ENCODE peak calls at places on chromosomes 6 and 20, in four cellular contexts. A is H1, K is K562, E is HCT116. D is an unnamed sample.

GRCh38 chr6:79874531-79875132 is 72.7 kb downstream of the ELOVL4 start:
- DNase-seq in K (no peak), E (no peak), A (no peak), D (no peak)

GRCh38 chr6:1542335-1542734 is 67.4 kb upstream of the FOXC1 start:
- DNase-seq in E (no peak), K (no peak), A (no peak), D (no peak)

GRCh38 chr6:161631676-161632194 is 357.9 kb upstream of the AGPAT4 start:
- DNase-seq in A (no peak), E (no peak), K (no peak), D (no peak)

GRCh38 chr6:90294989-90295853 is 1.4 kb downstream of the BACH2 start:
- DNase-seq in E (no peak), A (no peak), K (peak; percentile 31), D (no peak)

GRCh38 chr6:112967974-112968373 is 620.8 kb downstream of the RFPL4B start:
- DNase-seq in E (no peak), K (no peak), A (no peak), D (no peak)

GRCh38 chr20:2285193-2285592 is 10.6 kb upstream of the TGM3 start:
- DNase-seq in A (no peak), K (no peak), E (no peak), D (no peak)

GRCh38 chr20:33005132-33005566 is 916 bp upstream of the SUN5 start:
- DNase-seq in A (no peak), E (peak; percentile 6), K (peak; percentile 53), D (no peak)

GRCh38 chr6:119349341-119350201 is at the start of gene MAN1A1:
- DNase-seq in K (peak; percentile 99), A (peak; percentile 36), E (peak; percentile 56), D (no peak)

GRCh38 chr6:167898673-167899311 is 72.1 kb downstream of the AFDN start:
- DNase-seq in E (no peak), A (no peak), K (peak; percentile 27), D (no peak)

GRCh38 chr6:82908661-82909060 is 157.0 kb downstream of the UBE3D start:
- DNase-seq in A (no peak), K (no peak), E (no peak), D (no peak)

GRCh38 chr20:50690562-50690978 is 772 bp downstream of the RIPOR3 start:
- DNase-seq in K (no peak), E (no peak), A (no peak), D (no peak)
- TF ChIP-seq ZNF274 in K (no peak), E (no peak), A (no peak), D (no peak)

DNA sequence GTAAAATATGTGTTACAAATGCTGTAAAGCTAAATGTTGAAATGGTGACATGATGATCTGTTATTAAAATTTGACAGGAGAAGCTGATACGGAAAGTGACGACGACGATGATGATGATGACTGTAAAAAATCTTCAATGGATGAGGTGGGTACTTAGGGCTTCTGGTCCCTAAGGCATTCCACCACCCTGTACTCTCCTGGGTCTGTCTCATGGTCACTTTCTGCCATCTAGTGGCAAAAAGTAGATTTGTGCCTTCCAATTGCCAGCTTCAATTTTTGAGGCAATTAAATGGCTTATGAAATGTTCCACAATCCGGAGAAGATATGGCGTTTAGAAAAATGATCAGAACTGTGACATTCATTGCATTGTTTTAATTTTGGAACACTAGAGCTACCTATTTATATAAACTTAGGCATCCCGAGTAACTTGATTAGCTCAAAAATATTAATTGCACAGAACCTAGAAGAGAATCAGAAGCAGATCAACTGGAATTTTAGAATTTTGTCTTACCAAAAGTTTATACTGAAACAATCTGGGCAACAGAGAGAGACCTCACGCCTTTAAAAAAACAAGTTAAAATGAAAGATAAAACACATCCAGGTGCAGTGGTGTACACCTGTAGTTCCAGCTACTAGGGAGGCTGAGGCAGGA is 346.5 kb upstream of the PLCB4 start:
- DNase-seq in K (peak; percentile 33), A (no peak), E (peak; percentile 59), D (peak; percentile 30)
- TF ChIP-seq EGR1 in K (no peak), A (no peak), E (no peak), D (no peak)

GRCh38 chr6:148533309-148534107 is 190.9 kb downstream of the SASH1 start:
- DNase-seq in A (no peak), E (no peak), K (no peak), D (no peak)
- TF ChIP-seq ZNF274 in A (no peak), E (no peak), K (no peak), D (no peak)

GRCh38 chr6:121064345-121064744 is 269.9 kb downstream of the TBC1D32 start:
- DNase-seq in A (no peak), E (no peak), K (no peak), D (no peak)
- TF ChIP-seq EGR1 in A (no peak), E (no peak), K (no peak), D (no peak)

DNA sequence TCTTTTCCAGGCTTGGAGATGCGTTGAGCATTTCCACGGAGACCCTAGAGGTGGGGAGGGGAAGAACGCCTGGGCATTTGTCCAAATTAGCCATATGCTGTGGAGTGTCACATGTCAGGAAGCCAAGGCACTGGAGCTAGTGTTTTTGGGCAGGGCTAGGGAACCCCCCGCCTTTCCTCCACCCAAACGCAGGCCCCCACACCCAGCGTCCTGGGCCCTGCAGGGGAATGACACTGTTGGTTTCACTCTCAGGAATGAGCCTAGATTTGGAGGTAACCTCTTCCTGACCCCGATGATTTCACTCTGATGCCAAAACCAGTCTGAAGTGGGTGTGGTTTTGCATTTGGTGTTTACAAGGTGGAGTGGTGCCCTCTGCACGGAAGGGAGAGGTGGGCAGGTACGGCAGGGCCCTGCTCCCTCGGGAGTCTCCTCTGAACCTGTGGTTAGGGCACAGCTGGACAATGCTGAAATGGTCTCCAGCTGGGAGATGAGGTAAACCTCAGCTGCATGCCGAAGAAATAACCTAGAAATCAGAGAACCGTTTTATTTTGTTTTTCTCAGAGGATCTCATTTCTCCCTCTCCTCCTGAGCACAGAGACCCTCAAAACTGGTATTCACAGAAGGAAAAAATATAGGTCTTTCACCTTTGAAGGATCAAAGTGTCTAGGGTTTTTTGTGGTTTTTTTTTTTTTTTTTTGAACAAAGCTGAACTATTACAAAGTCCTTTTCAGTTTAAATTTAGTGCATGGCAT is 29.6 kb downstream of the MTHFD1L start:
- DNase-seq in A (no peak), E (no peak), K (no peak), D (peak; percentile 61)
- TF ChIP-seq ZNF274 in A (no peak), E (no peak), K (no peak), D (no peak)

GRCh38 chr6:30870546-30870945 is 13.8 kb upstream of the DDR1 start:
- DNase-seq in K (peak; percentile 3), A (no peak), E (no peak), D (no peak)
- TF ChIP-seq EGR1 in K (no peak), A (no peak), E (no peak), D (no peak)

GRCh38 chr6:166237611-166238010 is 70.0 kb upstream of the TBXT start:
- DNase-seq in A (no peak), E (no peak), K (no peak), D (no peak)
- TF ChIP-seq ZNF274 in A (no peak), E (no peak), K (no peak), D (no peak)